ENCODE peak calls at places on chromosomes 4 and X, in nine cellular contexts. K is brain microvascular endothelial cell; Q is mesothelial cell of epicardium; P is amniotic stem cell; R is NCI-H2081; L is activated T-cell treated with anti-CD3 and anti-CD28 coated beads, Interleukin-2, amount 50 U/mL, for 1 hour; F is suprapubic skin; U is uterus; J is pancreas. A is an unnamed sample.

GRCh38 chr4:19224820-19225219 is 1026.9 kb upstream of the SLIT2 start:
- DNase-seq in P (peak), L (no peak), K (no peak), F (no peak), U (no peak), J (no peak), R (peak), Q (no peak), A (no peak)

GRCh38 chr4:23945521-23946017 is 55.7 kb upstream of the PPARGC1A start:
- DNase-seq in Q (no peak), J (no peak), R (no peak), K (peak), P (no peak), F (peak), L (no peak), U (no peak), A (peak)

GRCh38 chrX:1389181-1389992 is 2.5 kb downstream of the SLC25A6 start:
- DNase-seq in F (no peak), L (peak), J (no peak), R (no peak), K (no peak), U (no peak), P (no peak), Q (no peak), A (no peak)

GRCh38 chr4:72319596-72319995 is 249.4 kb downstream of the ADAMTS3 start:
- DNase-seq in L (no peak), Q (no peak), U (no peak), J (no peak), P (peak), R (no peak), F (no peak), K (peak), A (no peak)

GRCh38 chr4:76867377-76867776 is 30.6 kb downstream of the SOWAHB start:
- DNase-seq in K (no peak), L (no peak), U (no peak), P (no peak), F (no peak), Q (no peak), J (no peak), R (no peak), A (no peak)

GRCh38 chr4:81838586-81838985 is 366.9 kb upstream of the RASGEF1B start:
- DNase-seq in J (no peak), K (no peak), R (no peak), P (no peak), U (no peak), Q (no peak), L (no peak), F (no peak), A (no peak)

GRCh38 chr4:105471566-105472176 is 2.2 kb downstream of the PPA2 start:
- DNase-seq in F (peak), Q (no peak), P (peak), J (peak), L (peak), U (peak), K (peak), R (peak), A (peak)

GRCh38 chrX:154592505-154592904 is 7.6 kb downstream of the CTAG1A start:
- DNase-seq in L (no peak), Q (no peak), F (no peak), P (no peak), R (no peak), K (no peak), U (no peak), J (no peak), A (no peak)

GRCh38 chr4:28092610-28093009 is 1232.0 kb downstream of the STIM2 start:
- DNase-seq in F (no peak), U (no peak), P (no peak), R (no peak), K (no peak), J (no peak), Q (no peak), L (no peak), A (no peak)

GRCh38 chr4:147842573-147842972 is 110.7 kb downstream of the ARHGAP10 start:
- DNase-seq in K (peak), R (no peak), Q (no peak), L (no peak), J (no peak), F (no peak), P (no peak), U (no peak), A (no peak)

GRCh38 chr4:103307479-103308042 is 109.4 kb upstream of the CENPE start:
- DNase-seq in U (no peak), L (no peak), P (no peak), J (no peak), F (no peak), Q (no peak), R (no peak), K (no peak), A (no peak)

GRCh38 chr4:139961344-139961948 is 192.5 kb downstream of the MAML3 start:
- DNase-seq in F (no peak), P (no peak), K (no peak), L (no peak), Q (no peak), J (no peak), U (no peak), R (no peak), A (no peak)

GRCh38 chr4:87662871-87663270 is 12.8 kb downstream of the DMP1 start:
- DNase-seq in U (no peak), Q (no peak), L (no peak), F (no peak), P (no peak), K (no peak), R (no peak), J (no peak), A (no peak)

GRCh38 chrX:150907474-150907873 is 9.0 kb upstream of the CD99L2 start:
- DNase-seq in L (no peak), J (no peak), K (no peak), Q (no peak), P (no peak), F (no peak), R (no peak), U (no peak), A (no peak)

GRCh38 chr4:6119507-6120020 is 80.8 kb downstream of the JAKMIP1 start:
- DNase-seq in K (no peak), Q (no peak), P (no peak), R (no peak), F (peak), J (no peak), U (no peak), L (no peak), A (no peak)

GRCh38 chr4:113496698-113497097 is 264.8 kb downstream of the CAMK2D start:
- DNase-seq in U (no peak), R (no peak), K (no peak), F (no peak), L (no peak), J (no peak), Q (no peak), P (no peak), A (no peak)

GRCh38 chr4:143294310-143294709 is 42.4 kb upstream of the GAB1 start:
- DNase-seq in F (peak), U (peak), R (no peak), L (no peak), Q (no peak), J (peak), K (no peak), P (peak), A (peak)

GRCh38 chr4:158282252-158282651 is 72.0 kb downstream of the TMEM144 start:
- DNase-seq in K (no peak), R (no peak), U (no peak), P (no peak), F (no peak), J (no peak), Q (no peak), L (no peak), A (no peak)

GRCh38 chr4:142242156-142242555 is 603.9 kb downstream of the INPP4B start:
- DNase-seq in F (no peak), J (no peak), L (no peak), P (no peak), Q (no peak), U (no peak), K (no peak), R (no peak), A (no peak)

GRCh38 chr4:36439556-36439955 is 158.1 kb downstream of the DTHD1 start:
- DNase-seq in U (no peak), Q (no peak), J (no peak), P (no peak), F (no peak), L (no peak), K (no peak), R (no peak), A (no peak)

GRCh38 chr4:28469886-28470285 is 1609.2 kb downstream of the STIM2 start:
- DNase-seq in U (no peak), L (no peak), F (no peak), K (peak), P (no peak), J (no peak), R (no peak), Q (no peak), A (no peak)

GRCh38 chr4:173500841-173501591 is 29.0 kb downstream of the HAND2 start:
- DNase-seq in Q (no peak), F (no peak), J (no peak), P (no peak), L (no peak), K (no peak), R (no peak), U (no peak), A (no peak)

GRCh38 chrX:111511477-111511876 is at the start of gene SERTM2:
- DNase-seq in K (no peak), U (peak), F (no peak), J (no peak), Q (no peak), L (no peak), P (no peak), R (no peak), A (no peak)

A was measured in gastrocnemius medialis.